ENCODE peak calls at places on chromosomes 6 and 20, in five cellular contexts. W is fibroblast of lung, J is stomach, Z is K562, A is ovary. C is an unnamed sample.

GRCh38 chr6:104639671-104640070 is 220.0 kb downstream of the HACE1 start:
- DNase-seq in J (no peak), Z (no peak), W (peak; percentile 68), A (no peak), C (peak; percentile 10)

GRCh38 chr6:53321701-53322100 is 27.0 kb downstream of the ELOVL5 start:
- DNase-seq in Z (no peak), W (peak; percentile 47), A (no peak), J (no peak), C (no peak)

GRCh38 chr20:19259182-19259591 is 46.7 kb downstream of the SLC24A3 start:
- DNase-seq in Z (no peak), J (no peak), W (no peak), A (no peak), C (no peak)

GRCh38 chr6:89475106-89475505 is 42.2 kb downstream of the ANKRD6 start:
- DNase-seq in Z (no peak), J (no peak), W (peak; percentile 5), A (no peak), C (peak; percentile 2)

GRCh38 chr20:62741191-62741676 is 32.6 kb downstream of the NTSR1 start:
- DNase-seq in Z (no peak), A (no peak), J (no peak), W (no peak), C (no peak)

GRCh38 chr6:2542858-2543218 is 207.9 kb downstream of the MYLK4 start:
- DNase-seq in Z (peak; percentile 45), W (peak; percentile 92), A (no peak), J (no peak), C (peak; percentile 85)

GRCh38 chr6:168500519-168500918 is 59.5 kb downstream of the SMOC2 start:
- DNase-seq in Z (no peak), A (no peak), J (no peak), W (no peak), C (no peak)

GRCh38 chr20:4507288-4507719 is 214.4 kb upstream of the PRND start:
- DNase-seq in W (peak; percentile 82), J (no peak), Z (no peak), A (no peak), C (peak; percentile 68)

GRCh38 chr6:128500017-128500416 is 20.4 kb downstream of the PTPRK start:
- DNase-seq in J (no peak), Z (no peak), W (no peak), A (no peak), C (no peak)

GRCh38 chr6:2831392-2831791 is 10.3 kb downstream of the SERPINB1 start:
- DNase-seq in W (no peak), Z (no peak), J (no peak), A (no peak), C (no peak)

GRCh38 chr20:33612001-33612400 is 50.1 kb upstream of the C20orf144 start:
- DNase-seq in W (no peak), J (no peak), A (no peak), Z (no peak), C (no peak)

GRCh38 chr20:5234158-5234557 is 82.6 kb downstream of the PROKR2 start:
- DNase-seq in W (no peak), J (no peak), A (no peak), Z (no peak), C (no peak)

GRCh38 chr20:40991181-40991889 is 37.3 kb upstream of the TOP1 start:
- DNase-seq in Z (no peak), A (no peak), J (no peak), W (no peak), C (no peak)

GRCh38 chr6:7229376-7230326 is 83.3 kb downstream of the SSR1 start:
- DNase-seq in Z (peak; percentile 50), A (no peak), W (no peak), J (no peak), C (no peak)

GRCh38 chr6:7222197-7222596 is 90.8 kb downstream of the SSR1 start:
- DNase-seq in J (no peak), A (no peak), Z (no peak), W (no peak), C (no peak)

GRCh38 chr6:7228662-7229375 is 84.2 kb downstream of the SSR1 start:
- DNase-seq in Z (no peak), A (no peak), J (no peak), W (no peak), C (no peak)

GRCh38 chr6:7219310-7219709 is 93.7 kb downstream of the SSR1 start:
- DNase-seq in J (peak; percentile 47), Z (peak; percentile 49), W (peak; percentile 51), A (peak; percentile 48), C (no peak)

DNA sequence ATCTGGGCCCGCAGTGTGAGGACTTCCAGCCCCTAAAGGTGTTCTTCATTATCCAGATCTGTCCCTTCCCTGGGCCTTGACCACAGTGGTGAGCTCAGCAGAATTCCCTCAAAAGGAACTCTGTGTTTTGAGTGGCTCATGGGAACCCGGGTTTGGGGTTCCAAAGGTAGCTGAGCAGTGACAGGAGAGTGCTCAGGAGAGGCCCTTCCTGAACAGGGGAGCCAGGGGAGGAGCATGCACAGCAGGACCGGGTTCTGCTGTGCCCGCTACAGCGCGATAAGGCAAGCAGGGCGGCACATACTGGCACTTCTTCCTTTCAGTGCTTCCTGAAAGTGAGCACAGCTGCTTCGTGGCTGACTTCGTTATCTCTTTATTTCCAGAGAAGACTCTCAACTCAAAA is 88.3 kb downstream of the SSR1 start:
- DNase-seq in W (no peak), Z (no peak), A (no peak), J (no peak), C (no peak)
- H3K27ac ChIP-seq in W (no peak overlapping the region), Z (no peak overlapping the region), A (no peak overlapping the region), J (peak overlapping the region; percentile 3), C (no peak overlapping the region)

GRCh38 chr6:15308445-15309213 is 62.8 kb downstream of the JARID2 start:
- DNase-seq in J (no peak), A (no peak), W (no peak), Z (no peak), C (no peak)
- H3K27ac ChIP-seq in J (no peak overlapping the region), A (no peak overlapping the region), W (no peak overlapping the region), Z (peak overlapping the region; percentile 46), C (no peak overlapping the region)

DNA sequence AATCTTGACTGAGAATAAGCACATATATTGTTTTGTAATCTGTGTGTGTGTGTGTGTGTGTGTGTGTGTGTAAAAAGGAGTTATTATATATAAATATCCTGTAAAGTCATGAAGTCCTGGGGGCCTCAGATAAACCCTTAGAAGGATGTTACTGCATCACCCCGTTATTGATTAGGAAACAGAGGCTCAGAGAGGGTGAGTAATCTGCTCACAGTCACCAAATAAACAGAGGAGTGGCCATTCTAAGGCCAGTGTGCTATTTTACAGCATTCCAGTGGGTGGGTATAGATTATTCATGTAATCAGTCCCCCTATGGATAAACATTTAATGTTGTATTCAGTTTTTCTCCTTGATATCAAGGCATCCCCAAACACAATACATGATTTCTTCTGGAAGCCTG is 87.1 kb downstream of the CDC5L start:
- DNase-seq in W (no peak), Z (no peak), A (no peak), J (no peak), C (no peak)
- H3K27ac ChIP-seq in W (no peak overlapping the region), Z (no peak overlapping the region), A (no peak overlapping the region), J (no peak overlapping the region), C (no peak overlapping the region)

GRCh38 chr6:11196511-11197174 is 35.8 kb downstream of the NEDD9 start:
- DNase-seq in Z (no peak), J (no peak), A (no peak), W (peak; percentile 51), C (no peak)
- H3K27ac ChIP-seq in Z (no peak overlapping the region), J (peak overlapping the region; percentile 58), A (no peak overlapping the region), W (peak overlapping the region; percentile 98), C (no peak overlapping the region)

GRCh38 chr6:152343735-152344360 is 293.3 kb downstream of the SYNE1 start:
- DNase-seq in A (no peak), J (no peak), W (no peak), Z (no peak), C (no peak)
- H3K27ac ChIP-seq in A (no peak overlapping the region), J (no peak overlapping the region), W (no peak overlapping the region), Z (no peak overlapping the region), C (no peak overlapping the region)

GRCh38 chr6:124961468-124961783 is 811 bp upstream of the RNF217 start:
- DNase-seq in J (no peak), A (no peak), W (no peak), Z (no peak), C (no peak)

GRCh38 chr6:124964084-124964763 is 2.0 kb downstream of the RNF217 start:
- DNase-seq in W (peak; percentile 88), A (peak; percentile 44), Z (no peak), J (no peak), C (no peak)

GRCh38 chr6:124963416-124964083 is 1.3 kb downstream of the RNF217 start:
- DNase-seq in W (peak; percentile 73), J (no peak), Z (no peak), A (no peak), C (no peak)

GRCh38 chr6:124961784-124962611 is at the start of gene RNF217:
- DNase-seq in A (peak; percentile 82), Z (peak; percentile 84), J (peak; percentile 55), W (peak; percentile 77), C (no peak)

DNA sequence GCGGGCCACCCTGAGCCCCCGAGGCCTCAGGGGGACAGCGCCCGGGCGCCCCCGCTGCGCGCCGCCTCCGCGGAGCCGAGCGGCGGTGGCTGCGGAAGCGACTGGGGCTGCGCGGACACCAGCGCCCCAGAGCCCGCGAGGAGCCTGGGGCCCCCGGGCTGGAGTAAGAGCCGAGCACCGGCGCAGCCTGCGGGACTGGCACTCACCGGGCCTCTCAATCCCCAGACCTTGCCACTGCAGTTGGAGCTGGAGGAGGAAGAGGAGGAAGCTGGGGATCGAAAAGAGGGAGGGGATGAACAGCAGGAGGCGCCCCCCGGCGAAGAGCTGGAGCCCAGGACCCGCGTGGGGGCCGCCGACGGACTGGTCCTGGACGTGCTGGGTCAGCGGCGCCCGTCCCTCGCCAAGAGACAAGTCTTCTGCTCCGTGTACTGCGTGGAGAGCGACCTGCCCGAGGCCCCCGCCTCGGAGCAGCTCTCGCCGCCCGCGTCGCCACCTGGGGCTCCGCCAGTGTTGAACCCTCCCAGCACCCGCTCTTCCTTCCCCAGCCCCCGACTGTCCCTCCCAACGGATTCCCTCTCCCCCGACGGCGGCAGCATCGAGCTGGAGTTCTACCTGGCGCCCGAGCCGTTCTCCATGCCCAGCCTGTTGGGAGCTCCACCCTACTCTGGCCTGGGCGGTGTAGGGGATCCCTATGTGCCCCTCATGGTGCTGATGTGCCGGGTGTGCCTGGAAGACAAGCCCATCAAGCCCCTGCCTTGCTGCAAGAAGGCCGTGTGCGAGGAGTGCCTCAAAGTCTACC is 579 bp downstream of the RNF217 start:
- DNase-seq in W (peak; percentile 52), A (peak; percentile 64), Z (peak; percentile 55), J (peak; percentile 40), C (no peak)
- H3K27ac ChIP-seq in W (peak overlapping the region; percentile 89), A (peak overlapping the region; percentile 98), Z (peak overlapping the region; percentile 84), J (peak overlapping the region; percentile 96), C (peak overlapping the region; percentile 89)

C was measured in epithelial cell of prostate.